ENCODE peak calls at places on chromosomes 4 and X, in four cellular contexts. L is fibroblast of mammary gland, D is PC-9, I is SK-N-SH. W is an unnamed sample.

GRCh38 chr4:120085705-120086104 is 19.1 kb upstream of the MAD2L1 start:
- DNase-seq in L (peak), I (no peak), D (no peak), W (no peak)

GRCh38 chrX:38636949-38637819 is 75.8 kb downstream of the TSPAN7 start:
- DNase-seq in L (no peak), I (no peak), D (no peak), W (no peak)

GRCh38 chr4:127623755-127624087 is 9.0 kb upstream of the INTU start:
- DNase-seq in D (no peak), L (peak), I (no peak), W (no peak)

GRCh38 chr4:121791481-121791880 is 9.6 kb upstream of the EXOSC9 start:
- DNase-seq in D (no peak), I (no peak), L (peak), W (no peak)

GRCh38 chr4:122783301-122784215 is 43.1 kb upstream of the FGF2 start:
- DNase-seq in L (peak), D (peak), I (no peak), W (peak)

GRCh38 chr4:87560802-87561201 is 31.6 kb upstream of the SPARCL1 start:
- DNase-seq in I (no peak), L (peak), D (no peak), W (no peak)

GRCh38 chr4:156673483-156673882 is 298.1 kb downstream of the PDGFC start:
- DNase-seq in D (no peak), I (no peak), L (peak), W (no peak)

GRCh38 chrX:128816919-128817318 is 706.4 kb downstream of the SMARCA1 start:
- DNase-seq in L (no peak), D (no peak), I (peak), W (peak)

GRCh38 chr4:38160487-38161207 is 200.4 kb downstream of the PTTG2 start:
- DNase-seq in I (no peak), L (peak), D (peak), W (peak)

GRCh38 chr4:181685911-181686310 is 557.3 kb upstream of the TENM3 start:
- DNase-seq in D (no peak), L (peak), I (no peak), W (no peak)

GRCh38 chr4:183738081-183738673 is 79.1 kb downstream of the TRAPPC11 start:
- DNase-seq in L (peak), D (peak), I (no peak), W (no peak)

GRCh38 chr4:111537861-111538260 is 607.4 kb upstream of the FAM241A start:
- DNase-seq in D (no peak), L (peak), I (no peak), W (no peak)

GRCh38 chr4:98522603-98523395 is 135.6 kb downstream of the TSPAN5 start:
- DNase-seq in L (peak), D (no peak), I (no peak), W (no peak)

GRCh38 chrX:103520391-103520790 is 1.1 kb upstream of the RAB40A start:
- DNase-seq in I (no peak), L (peak), D (no peak), W (no peak)

GRCh38 chrX:21926116-21926515 is 14.4 kb upstream of the SMS start:
- DNase-seq in I (no peak), L (peak), D (no peak), W (no peak)

GRCh38 chr4:8278421-8279287 is 9.1 kb downstream of the HTRA3 start:
- DNase-seq in I (no peak), D (no peak), L (peak), W (no peak)

GRCh38 chrX:125404667-125405160 is 85.0 kb downstream of the TEX13C start:
- DNase-seq in I (no peak), L (no peak), D (no peak), W (no peak)

GRCh38 chr4:25767877-25768475 is 94.8 kb downstream of the SEL1L3 start:
- DNase-seq in D (no peak), L (peak), I (peak), W (peak)

GRCh38 chr4:153227501-153227900 is 23.3 kb downstream of the TRIM2 start:
- DNase-seq in I (no peak), D (no peak), L (no peak), W (no peak)

GRCh38 chr4:153228512-153229145 is 24.4 kb downstream of the TRIM2 start:
- DNase-seq in I (peak), L (no peak), D (no peak), W (no peak)

GRCh38 chr4:153233761-153234371 is 29.6 kb downstream of the TRIM2 start:
- DNase-seq in D (peak), I (no peak), L (peak), W (no peak)

GRCh38 chr4:153234923-153235322 is 30.7 kb downstream of the TRIM2 start:
- DNase-seq in D (no peak), I (no peak), L (peak), W (no peak)

DNA sequence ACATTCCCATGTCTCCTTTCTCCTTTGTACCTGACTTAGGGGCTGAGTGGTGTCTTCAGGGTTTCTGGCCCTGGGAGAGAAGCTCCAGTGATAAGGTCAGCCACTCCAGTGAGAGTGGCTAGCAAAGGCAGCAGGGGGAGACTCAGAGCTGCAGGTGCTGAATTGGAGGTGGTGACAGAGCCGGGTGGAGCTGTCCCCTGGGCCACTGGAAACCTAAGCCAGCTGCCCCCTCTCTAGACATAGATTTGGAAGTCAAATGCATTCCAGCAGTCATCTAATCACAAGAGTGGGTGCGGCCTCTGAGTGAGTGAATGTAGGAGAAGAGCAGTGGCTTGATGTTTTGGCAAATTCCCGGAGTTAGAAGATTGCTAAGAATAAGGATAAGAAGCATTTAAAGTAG is 28.5 kb downstream of the TRIM2 start:
- DNase-seq in L (no peak), I (no peak), D (peak), W (peak)
- TF ChIP-seq CTCF in L (peak), I (peak), D (no peak), W (peak)

DNA sequence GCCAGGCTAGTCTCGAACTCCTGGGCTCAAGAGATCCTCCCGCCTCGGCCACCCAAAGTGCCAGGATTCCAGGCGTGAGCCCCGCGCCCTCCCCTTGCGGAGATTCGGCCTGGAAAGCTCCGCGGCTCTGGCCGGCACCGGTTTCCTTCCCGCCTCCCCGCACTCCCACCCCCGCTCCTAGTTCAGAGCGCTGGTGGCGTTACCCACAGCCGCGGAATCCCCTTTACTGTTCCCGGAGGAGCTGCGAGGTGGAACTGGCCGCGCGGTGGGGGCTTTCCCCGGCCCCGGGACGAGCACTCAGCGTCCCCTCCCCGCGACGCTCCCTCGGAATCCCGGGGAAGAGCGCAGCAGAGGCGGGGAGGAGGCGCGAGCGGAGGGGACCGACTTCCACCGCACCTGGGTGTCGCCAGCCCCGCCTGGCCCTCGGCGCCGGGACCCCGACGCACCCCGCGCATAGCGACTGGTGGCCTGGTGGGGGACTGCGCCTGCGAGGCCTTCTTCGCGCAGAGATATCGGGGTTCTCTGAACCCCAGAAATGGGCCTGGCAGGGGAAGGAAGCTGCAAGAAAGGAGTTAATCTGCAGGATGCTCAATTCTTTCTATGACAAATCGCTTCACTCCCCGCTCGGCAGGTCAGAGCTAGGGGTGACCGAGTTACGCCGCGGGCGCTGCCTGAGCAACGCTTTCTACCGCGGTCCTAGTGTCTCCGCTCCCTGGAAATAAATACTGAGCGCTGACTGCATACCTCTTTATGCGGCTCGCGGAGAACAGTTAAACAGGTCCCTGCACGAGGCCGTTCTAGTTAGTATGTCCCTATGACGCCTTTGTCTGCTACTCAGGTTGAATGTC is 14.6 kb upstream of the SLC25A4 start:
- DNase-seq in L (no peak), D (no peak), I (peak), W (peak)
- TF ChIP-seq CTCF in L (no peak), D (no peak), I (no peak), W (peak)

DNA sequence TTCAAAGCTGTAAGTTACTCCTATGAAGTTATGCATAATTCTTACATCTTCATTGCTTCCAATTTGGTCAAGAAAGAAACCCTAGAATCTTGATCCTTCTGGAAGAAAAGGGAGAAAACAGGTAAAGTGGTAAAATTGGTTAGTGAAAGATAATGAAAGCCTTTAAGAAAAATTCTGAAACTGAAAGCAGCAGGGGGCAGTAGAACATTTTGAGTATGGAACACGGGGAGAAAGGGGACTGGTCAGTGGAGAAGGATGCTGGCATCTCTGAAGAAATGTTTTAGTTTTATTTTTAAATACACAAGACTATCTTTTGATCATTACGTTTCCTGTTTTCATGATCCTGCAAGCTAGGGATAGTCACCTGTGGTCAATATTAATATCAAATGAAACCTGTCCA is 54.3 kb downstream of the SLIT2 start:
- DNase-seq in I (peak), L (peak), D (no peak), W (no peak)
- TF ChIP-seq CTCF in I (peak), L (peak), D (no peak), W (no peak)

GRCh38 chr4:93152461-93152860 is 676.1 kb upstream of the ATOH1 start:
- DNase-seq in I (no peak), D (no peak), L (no peak), W (no peak)
- TF ChIP-seq CTCF in I (no peak), D (no peak), L (no peak), W (no peak)

GRCh38 chrX:10326578-10326977 is 169.8 kb downstream of the CLCN4 start:
- DNase-seq in L (peak), D (peak), I (peak), W (no peak)
- TF ChIP-seq CTCF in L (peak), D (peak), I (peak), W (peak)

GRCh38 chrX:150849996-150850720 is 48.3 kb downstream of the CD99L2 start:
- DNase-seq in I (no peak), D (no peak), L (no peak), W (no peak)
- TF ChIP-seq CTCF in I (no peak), D (no peak), L (no peak), W (no peak)

GRCh38 chrX:106952089-106952488 is 31.9 kb downstream of the CLDN2 start:
- DNase-seq in D (no peak), L (no peak), I (no peak), W (no peak)

GRCh38 chrX:106955004-106955772 is 35.0 kb downstream of the CLDN2 start:
- DNase-seq in I (peak), L (peak), D (peak), W (no peak)

GRCh38 chrX:106951230-106951629 is 31.0 kb downstream of the CLDN2 start:
- DNase-seq in L (no peak), D (no peak), I (no peak), W (no peak)

GRCh38 chrX:106954041-106954440 is 33.8 kb downstream of the CLDN2 start:
- DNase-seq in D (no peak), I (no peak), L (peak), W (no peak)

GRCh38 chrX:106952988-106953387 is 32.8 kb downstream of the CLDN2 start:
- DNase-seq in L (peak), I (peak), D (no peak), W (no peak)
- TF ChIP-seq CTCF in L (peak), I (peak), D (peak), W (peak)

GRCh38 chr4:82798168-82799005 is at the start of gene SCD5:
- DNase-seq in D (peak), I (peak), L (peak), W (peak)

GRCh38 chr4:82799006-82799881 is 648 bp upstream of the SCD5 start:
- DNase-seq in I (peak), L (no peak), D (no peak), W (peak)

GRCh38 chr4:82803746-82804145 is 5.2 kb upstream of the SCD5 start:
- DNase-seq in I (no peak), L (no peak), D (no peak), W (no peak)

GRCh38 chr4:82802906-82803305 is 4.3 kb upstream of the SCD5 start:
- DNase-seq in I (no peak), L (no peak), D (no peak), W (no peak)

DNA sequence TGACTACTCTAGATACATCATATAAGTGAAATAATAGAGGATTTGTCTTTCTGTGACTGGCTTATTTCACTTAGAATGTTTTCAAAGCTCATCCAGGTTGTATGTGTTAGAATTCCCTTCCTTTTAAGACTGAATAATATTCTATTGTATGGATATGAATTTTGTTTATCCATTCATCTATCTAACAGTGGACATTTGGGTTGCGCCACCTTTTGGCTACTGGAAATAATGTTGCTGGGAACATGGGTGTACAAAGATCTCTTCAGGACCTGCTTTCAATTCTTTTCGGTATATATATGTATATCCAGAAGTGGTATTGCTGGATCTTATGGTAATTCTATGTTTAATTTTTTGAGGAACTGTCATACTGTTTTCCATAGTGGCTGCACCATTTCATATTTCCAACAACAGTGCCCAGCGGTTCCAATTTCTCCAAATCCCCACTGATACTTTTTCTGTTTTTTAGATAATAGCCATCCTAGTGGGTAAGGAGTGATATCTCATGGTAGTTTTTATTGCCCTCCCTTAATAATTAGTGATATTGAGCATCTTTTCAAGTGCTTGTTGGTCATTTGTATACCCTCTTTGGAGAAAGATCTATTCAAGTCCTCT is 3.4 kb upstream of the SCD5 start:
- DNase-seq in D (no peak), I (peak), L (peak), W (no peak)
- TF ChIP-seq CTCF in D (peak), I (peak), L (peak), W (peak)

W was measured in endodermal cell.